ENCODE peak calls at places on chromosomes 5 and 9, in nine cellular contexts. S is kidney, Q is adrenal gland, L is cardiac muscle cell, E is dorsolateral prefrontal cortex, A is upper lobe of right lung, D is MM.1S, H is progenitor cell of endocrine pancreas, N is transverse colon. Z is an unnamed sample.

GRCh38 chr9:19127881-19128719 is 808 bp upstream of the PLIN2 start:
- DNase-seq in S (peak), Q (peak), L (no peak), E (no peak), A (peak), D (no peak), H (peak), N (peak), Z (no peak)

GRCh38 chr5:143440448-143441102 is 37.1 kb upstream of the NR3C1 start:
- DNase-seq in S (no peak), Q (no peak), L (no peak), E (no peak), A (no peak), D (no peak), H (no peak), N (no peak), Z (no peak)

GRCh38 chr9:82127993-82128710 is 139.6 kb downstream of the SPATA31D1 start:
- DNase-seq in S (no peak), Q (no peak), L (no peak), E (no peak), A (no peak), D (peak), H (no peak), N (no peak), Z (peak)

GRCh38 chr9:77679088-77679487 is 31.0 kb upstream of the GNA14 start:
- DNase-seq in S (no peak), Q (no peak), L (no peak), E (no peak), A (no peak), D (no peak), H (no peak), N (no peak), Z (no peak)

GRCh38 chr5:68924490-68925145 is 169.2 kb upstream of the SLC30A5 start:
- DNase-seq in S (no peak), Q (no peak), L (no peak), E (no peak), A (no peak), D (no peak), H (no peak), N (no peak), Z (no peak)

GRCh38 chr5:146208916-146209522 is 5.6 kb downstream of the RBM27 start:
- DNase-seq in S (no peak), Q (no peak), L (no peak), E (no peak), A (no peak), D (no peak), H (no peak), N (no peak), Z (no peak)

GRCh38 chr5:181189962-181190710 is 14.9 kb downstream of the TRIM7 start:
- DNase-seq in S (no peak), Q (no peak), L (peak), E (no peak), A (peak), D (no peak), H (peak), N (peak), Z (no peak)

GRCh38 chr5:134837530-134838181 is 8.1 kb upstream of the C5orf24 start:
- DNase-seq in S (no peak), Q (no peak), L (no peak), E (no peak), A (no peak), D (no peak), H (no peak), N (peak), Z (no peak)

GRCh38 chr5:107542428-107542827 is 128.3 kb downstream of the EFNA5 start:
- DNase-seq in S (peak), Q (peak), L (no peak), E (no peak), A (peak), D (no peak), H (no peak), N (peak), Z (no peak)

GRCh38 chr5:90909091-90909503 is 350.5 kb downstream of the ADGRV1 start:
- DNase-seq in S (no peak), Q (peak), L (no peak), E (no peak), A (no peak), D (no peak), H (no peak), N (no peak), Z (no peak)

GRCh38 chr9:78962186-78962585 is 609.6 kb upstream of the TLE4 start:
- DNase-seq in S (no peak), Q (no peak), L (no peak), E (no peak), A (no peak), D (no peak), H (no peak), N (no peak), Z (no peak)

GRCh38 chr5:138595396-138595795 is 20.2 kb upstream of the HSPA9 start:
- DNase-seq in S (no peak), Q (no peak), L (peak), E (no peak), A (no peak), D (no peak), H (no peak), N (no peak), Z (no peak)

GRCh38 chr5:61505281-61505680 is 173.2 kb downstream of the ZSWIM6 start:
- DNase-seq in S (no peak), Q (no peak), L (no peak), E (no peak), A (no peak), D (no peak), H (no peak), N (no peak), Z (no peak)

GRCh38 chr9:35771524-35771923 is 17.4 kb upstream of the MSMP start:
- DNase-seq in S (no peak), Q (no peak), L (no peak), E (no peak), A (no peak), D (no peak), H (no peak), N (peak), Z (no peak)

GRCh38 chr5:95808686-95809413 is 13.7 kb downstream of the GLRX start:
- DNase-seq in S (peak), Q (peak), L (peak), E (no peak), A (no peak), D (peak), H (no peak), N (peak), Z (peak)

GRCh38 chr9:92467041-92467440 is 15.3 kb downstream of the ASPN start:
- DNase-seq in S (no peak), Q (no peak), L (no peak), E (no peak), A (no peak), D (no peak), H (no peak), N (no peak), Z (no peak)

GRCh38 chr9:87558606-87559005 is 60.9 kb downstream of the DAPK1 start:
- DNase-seq in S (no peak), Q (no peak), L (no peak), E (no peak), A (no peak), D (no peak), H (no peak), N (no peak), Z (no peak)

GRCh38 chr5:61675015-61675692 is 343.1 kb downstream of the ZSWIM6 start:
- DNase-seq in S (no peak), Q (no peak), L (no peak), E (no peak), A (no peak), D (no peak), H (no peak), N (peak), Z (no peak)

GRCh38 chr9:137971477-137972138 is 94.0 kb downstream of the CACNA1B start:
- DNase-seq in S (peak), Q (no peak), L (no peak), E (peak), A (peak), D (no peak), H (no peak), N (no peak), Z (no peak)

DNA sequence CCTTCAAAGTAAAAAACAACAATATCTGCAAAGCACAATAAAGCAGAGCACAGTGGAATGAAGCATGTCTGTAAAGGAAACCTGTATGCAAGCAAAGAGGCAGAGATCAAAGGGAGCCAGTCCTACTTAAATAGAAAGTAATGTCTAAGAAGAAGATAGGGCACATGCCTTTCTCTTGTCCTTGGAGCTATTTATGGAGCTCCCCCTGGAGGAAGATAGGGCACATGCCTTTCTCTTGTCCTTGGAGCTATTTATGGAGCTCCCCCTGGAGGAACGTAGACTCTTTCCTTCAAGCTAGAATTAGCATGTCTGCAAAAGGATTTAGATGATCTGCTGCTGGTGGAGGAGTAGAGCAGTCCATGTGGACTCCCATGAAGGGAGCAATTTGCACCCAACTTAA is 168.1 kb upstream of the RASEF start:
- DNase-seq in S (no peak), Q (no peak), L (no peak), E (no peak), A (no peak), D (no peak), H (no peak), N (no peak), Z (no peak)
- TF ChIP-seq CTCF in S (no peak), Q (no peak), L (peak), E (no peak), A (peak), D (no peak), H (peak), N (no peak), Z (no peak)

GRCh38 chr9:130368631-130369103 is 76.1 kb upstream of the ASS1 start:
- DNase-seq in S (no peak), Q (no peak), L (no peak), E (no peak), A (no peak), D (no peak), H (no peak), N (no peak), Z (no peak)
- TF ChIP-seq CTCF in S (no peak), Q (no peak), L (no peak), E (no peak), A (no peak), D (no peak), H (no peak), N (no peak), Z (no peak)

GRCh38 chr5:123639244-123639643 is 127.3 kb downstream of the CSNK1G3 start:
- DNase-seq in S (no peak), Q (no peak), L (no peak), E (no peak), A (no peak), D (no peak), H (no peak), N (no peak), Z (no peak)

GRCh38 chr5:123636006-123636405 is 124.0 kb downstream of the CSNK1G3 start:
- DNase-seq in S (peak), Q (no peak), L (no peak), E (no peak), A (no peak), D (no peak), H (no peak), N (no peak), Z (no peak)
- TF ChIP-seq CTCF in S (no peak), Q (no peak), L (no peak), E (no peak), A (no peak), D (no peak), H (no peak), N (no peak), Z (no peak)

GRCh38 chr9:76459691-76460635 is 981 bp downstream of the GCNT1 start:
- DNase-seq in S (no peak), Q (no peak), L (peak), E (no peak), A (peak), D (peak), H (peak), N (peak), Z (peak)
- TF ChIP-seq CTCF in S (no peak), Q (no peak), L (peak), E (peak), A (peak), D (peak), H (peak), N (peak), Z (no peak)

DNA sequence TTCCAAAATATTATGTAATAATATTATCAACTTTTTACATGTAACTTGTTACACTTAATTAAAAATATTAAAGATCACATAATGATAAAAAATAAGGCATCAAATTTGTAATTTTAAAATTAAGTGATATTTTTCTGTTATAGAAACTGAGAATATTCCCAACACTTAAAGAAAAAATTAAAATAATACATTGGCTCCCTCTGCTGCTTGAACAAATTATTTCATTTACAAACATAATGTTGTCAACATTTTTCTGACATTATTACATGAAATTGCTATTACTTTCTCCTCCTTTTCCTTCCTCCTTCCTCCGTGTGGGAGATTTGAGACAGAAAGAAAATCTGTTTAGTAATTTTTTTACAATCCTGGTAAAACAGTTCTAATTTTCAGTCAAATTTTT is 42.3 kb downstream of the RNF180 start:
- DNase-seq in S (no peak), Q (no peak), L (no peak), E (no peak), A (no peak), D (peak), H (no peak), N (no peak), Z (no peak)
- TF ChIP-seq CTCF in S (peak), Q (peak), L (peak), E (peak), A (peak), D (peak), H (peak), N (peak), Z (no peak)

DNA sequence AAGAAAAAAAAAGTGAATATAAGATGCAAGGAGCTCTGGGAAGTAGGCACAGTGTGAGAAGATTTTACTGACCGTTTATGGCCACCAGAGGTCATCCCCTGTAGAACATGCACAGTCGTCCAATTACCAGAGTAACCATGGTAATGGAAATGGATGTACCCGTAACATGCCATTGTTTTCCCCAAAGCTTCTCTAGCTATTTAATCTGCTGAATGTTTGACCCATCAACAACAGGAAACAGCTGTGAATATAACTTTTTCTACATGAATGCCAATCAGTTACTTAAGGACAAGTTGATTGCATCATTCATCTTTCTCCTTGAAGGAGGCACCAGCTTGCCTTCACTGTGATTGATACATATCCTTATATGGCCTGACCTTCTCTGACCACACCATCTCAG is 1967.0 kb upstream of the CDH9 start:
- DNase-seq in S (no peak), Q (no peak), L (peak), E (no peak), A (no peak), D (no peak), H (no peak), N (no peak), Z (no peak)
- TF ChIP-seq CTCF in S (peak), Q (no peak), L (no peak), E (no peak), A (no peak), D (no peak), H (peak), N (no peak), Z (no peak)

GRCh38 chr5:160116991-160117390 is 2.3 kb downstream of the PWWP2A start:
- DNase-seq in S (no peak), Q (no peak), L (no peak), E (no peak), A (no peak), D (no peak), H (no peak), N (no peak), Z (no peak)

GRCh38 chr5:160119142-160119904 is at the start of gene PWWP2A:
- DNase-seq in S (peak), Q (peak), L (peak), E (peak), A (peak), D (peak), H (peak), N (peak), Z (peak)

GRCh38 chr5:160118349-160119141 is 705 bp downstream of the PWWP2A start:
- DNase-seq in S (no peak), Q (peak), L (peak), E (peak), A (peak), D (peak), H (peak), N (peak), Z (peak)

GRCh38 chr5:160119905-160120266 is 636 bp upstream of the PWWP2A start:
- DNase-seq in S (no peak), Q (no peak), L (no peak), E (no peak), A (no peak), D (no peak), H (no peak), N (no peak), Z (no peak)
- TF ChIP-seq CTCF in S (peak), Q (peak), L (peak), E (peak), A (peak), D (no peak), H (no peak), N (peak), Z (no peak)